ENCODE peak calls at places on chromosome 7, in seven cellular contexts. One of them, this sample, is unnamed.

GRCh38 chr7:127874951-127875608 is 156.2 kb downstream of the LRRC4 start:
- DNase-seq in H1: no peak
- DNase-seq in HEK293T: no peak
- DNase-seq in GM12878: no peak
- DNase-seq in HCT116: no peak
- DNase-seq in HepG2: no peak
- DNase-seq in K562: no peak
- DNase-seq in this sample: no peak

GRCh38 chr7:140691368-140692045 is 5.0 kb upstream of the NDUFB2 start:
- DNase-seq in H1: no peak
- DNase-seq in HEK293T: no peak
- DNase-seq in GM12878: no peak
- DNase-seq in HCT116: no peak
- DNase-seq in HepG2: no peak
- DNase-seq in K562: no peak
- DNase-seq in this sample: peak

GRCh38 chr7:12729112-12729511 is 41.7 kb downstream of the ARL4A start:
- DNase-seq in H1: peak
- DNase-seq in HEK293T: peak
- DNase-seq in GM12878: no peak
- DNase-seq in HCT116: no peak
- DNase-seq in HepG2: peak
- DNase-seq in K562: peak
- DNase-seq in this sample: peak

GRCh38 chr7:101362334-101363195 is at the start of gene COL26A1:
- DNase-seq in H1: no peak
- DNase-seq in HEK293T: peak
- DNase-seq in GM12878: no peak
- DNase-seq in HCT116: no peak
- DNase-seq in HepG2: no peak
- DNase-seq in K562: no peak
- DNase-seq in this sample: peak

GRCh38 chr7:4842302-4843064 is 19.3 kb downstream of the PAPOLB start:
- DNase-seq in H1: no peak
- DNase-seq in HEK293T: no peak
- DNase-seq in GM12878: no peak
- DNase-seq in HCT116: no peak
- DNase-seq in HepG2: peak
- DNase-seq in K562: no peak
- DNase-seq in this sample: no peak

GRCh38 chr7:33757563-33758165 is 147.7 kb upstream of the BMPER start:
- DNase-seq in H1: no peak
- DNase-seq in HEK293T: no peak
- DNase-seq in GM12878: no peak
- DNase-seq in HCT116: no peak
- DNase-seq in HepG2: peak
- DNase-seq in K562: peak
- DNase-seq in this sample: no peak

GRCh38 chr7:140889645-140890044 is 35.1 kb downstream of the BRAF start:
- DNase-seq in H1: no peak
- DNase-seq in HEK293T: no peak
- DNase-seq in GM12878: no peak
- DNase-seq in HCT116: no peak
- DNase-seq in HepG2: no peak
- DNase-seq in K562: no peak
- DNase-seq in this sample: no peak

GRCh38 chr7:112603673-112604072 is 122.9 kb downstream of the LSMEM1 start:
- DNase-seq in H1: no peak
- DNase-seq in HEK293T: no peak
- DNase-seq in GM12878: no peak
- DNase-seq in HCT116: no peak
- DNase-seq in HepG2: no peak
- DNase-seq in K562: no peak
- DNase-seq in this sample: no peak

GRCh38 chr7:27462575-27463270 is 200.0 kb downstream of the HIBADH start:
- DNase-seq in H1: no peak
- DNase-seq in HEK293T: no peak
- DNase-seq in GM12878: no peak
- DNase-seq in HCT116: no peak
- DNase-seq in HepG2: no peak
- DNase-seq in K562: no peak
- DNase-seq in this sample: no peak

GRCh38 chr7:131505636-131506557 is 50.5 kb downstream of the PODXL start:
- DNase-seq in H1: no peak
- DNase-seq in HEK293T: no peak
- DNase-seq in GM12878: no peak
- DNase-seq in HCT116: no peak
- DNase-seq in HepG2: no peak
- DNase-seq in K562: no peak
- DNase-seq in this sample: no peak

GRCh38 chr7:131506597-131506996 is 49.8 kb downstream of the PODXL start:
- DNase-seq in H1: no peak
- DNase-seq in HEK293T: no peak
- DNase-seq in GM12878: no peak
- DNase-seq in HCT116: no peak
- DNase-seq in HepG2: no peak
- DNase-seq in K562: peak
- DNase-seq in this sample: peak

GRCh38 chr7:131509087-131509486 is 47.3 kb downstream of the PODXL start:
- DNase-seq in H1: no peak
- DNase-seq in HEK293T: no peak
- DNase-seq in GM12878: no peak
- DNase-seq in HCT116: no peak
- DNase-seq in HepG2: no peak
- DNase-seq in K562: no peak
- DNase-seq in this sample: no peak

GRCh38 chr7:131509781-131510180 is 46.6 kb downstream of the PODXL start:
- DNase-seq in H1: no peak
- DNase-seq in HEK293T: no peak
- DNase-seq in GM12878: no peak
- DNase-seq in HCT116: no peak
- DNase-seq in HepG2: no peak
- DNase-seq in K562: no peak
- DNase-seq in this sample: no peak

DNA sequence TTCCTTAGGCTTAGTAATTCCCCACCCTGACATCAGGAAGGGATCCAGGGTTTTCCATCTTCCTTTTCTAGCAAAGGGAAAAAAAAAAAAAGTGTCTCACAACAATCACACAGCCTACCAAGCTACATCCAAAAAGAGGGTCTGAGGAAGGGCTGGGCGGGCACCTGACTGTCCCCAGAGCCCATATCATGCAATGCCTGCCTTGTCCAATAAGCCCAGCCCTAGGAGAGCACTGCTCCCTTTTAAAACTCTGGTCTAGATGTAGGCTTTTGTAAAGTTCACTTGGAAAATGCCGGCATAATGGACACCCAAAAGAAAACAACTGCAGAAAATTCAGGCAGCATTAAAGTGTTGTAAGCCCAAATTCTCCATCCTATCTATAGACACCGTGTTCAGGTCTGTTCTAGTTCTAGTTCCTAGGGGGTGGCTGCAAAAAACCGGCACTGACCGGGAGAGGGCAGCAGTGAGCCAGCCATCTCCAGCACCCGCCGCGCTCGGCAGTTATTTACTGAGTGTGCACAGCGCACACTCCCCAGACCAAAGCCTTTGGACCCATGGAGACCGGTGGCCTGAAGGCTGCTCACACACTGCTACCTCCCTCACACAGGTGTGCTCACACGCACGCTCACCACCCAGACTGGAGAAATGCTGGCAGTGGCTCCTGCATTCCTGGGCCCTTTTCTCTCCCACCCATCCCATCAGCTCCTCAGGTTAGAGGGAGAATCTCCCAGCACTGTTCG is 48.7 kb downstream of the PODXL start:
- DNase-seq in H1: no peak
- DNase-seq in HEK293T: peak
- DNase-seq in GM12878: no peak
- DNase-seq in HCT116: peak
- DNase-seq in HepG2: peak
- DNase-seq in K562: peak
- DNase-seq in this sample: peak
- TF ChIP-seq SP1 in H1: no peak
- TF ChIP-seq SP1 in HEK293T: no peak
- TF ChIP-seq SP1 in GM12878: no peak
- TF ChIP-seq SP1 in HCT116: no peak
- TF ChIP-seq SP1 in HepG2: no peak
- TF ChIP-seq SP1 in K562: no peak
- TF ChIP-seq SP1 in this sample: no peak

GRCh38 chr7:1250901-1251300 is 18.2 kb downstream of the UNCX start:
- DNase-seq in H1: no peak
- DNase-seq in HEK293T: no peak
- DNase-seq in GM12878: no peak
- DNase-seq in HCT116: no peak
- DNase-seq in HepG2: no peak
- DNase-seq in K562: no peak
- DNase-seq in this sample: no peak

GRCh38 chr7:1253591-1254207 is 21.0 kb downstream of the UNCX start:
- DNase-seq in H1: no peak
- DNase-seq in HEK293T: no peak
- DNase-seq in GM12878: no peak
- DNase-seq in HCT116: no peak
- DNase-seq in HepG2: no peak
- DNase-seq in K562: no peak
- DNase-seq in this sample: no peak

GRCh38 chr7:1252543-1253090 is 19.9 kb downstream of the UNCX start:
- DNase-seq in H1: no peak
- DNase-seq in HEK293T: no peak
- DNase-seq in GM12878: no peak
- DNase-seq in HCT116: no peak
- DNase-seq in HepG2: no peak
- DNase-seq in K562: no peak
- DNase-seq in this sample: no peak

GRCh38 chr7:1249731-1250130 is 17.1 kb downstream of the UNCX start:
- DNase-seq in H1: no peak
- DNase-seq in HEK293T: no peak
- DNase-seq in GM12878: no peak
- DNase-seq in HCT116: no peak
- DNase-seq in HepG2: no peak
- DNase-seq in K562: no peak
- DNase-seq in this sample: no peak

GRCh38 chr7:1251796-1252542 is 19.3 kb downstream of the UNCX start:
- DNase-seq in H1: no peak
- DNase-seq in HEK293T: no peak
- DNase-seq in GM12878: no peak
- DNase-seq in HCT116: no peak
- DNase-seq in HepG2: no peak
- DNase-seq in K562: peak
- DNase-seq in this sample: no peak
- TF ChIP-seq SP1 in H1: no peak
- TF ChIP-seq SP1 in HEK293T: no peak
- TF ChIP-seq SP1 in GM12878: no peak
- TF ChIP-seq SP1 in HCT116: no peak
- TF ChIP-seq SP1 in HepG2: no peak
- TF ChIP-seq SP1 in K562: no peak
- TF ChIP-seq SP1 in this sample: no peak

GRCh38 chr7:92991190-92991589 is 126.6 kb downstream of the SAMD9 start:
- DNase-seq in H1: no peak
- DNase-seq in HEK293T: no peak
- DNase-seq in GM12878: no peak
- DNase-seq in HCT116: no peak
- DNase-seq in HepG2: no peak
- DNase-seq in K562: no peak
- DNase-seq in this sample: no peak

GRCh38 chr7:92988941-92989540 is 128.7 kb downstream of the SAMD9 start:
- DNase-seq in H1: no peak
- DNase-seq in HEK293T: no peak
- DNase-seq in GM12878: no peak
- DNase-seq in HCT116: no peak
- DNase-seq in HepG2: no peak
- DNase-seq in K562: no peak
- DNase-seq in this sample: no peak

GRCh38 chr7:92987095-92987494 is 130.7 kb downstream of the SAMD9 start:
- DNase-seq in H1: no peak
- DNase-seq in HEK293T: no peak
- DNase-seq in GM12878: no peak
- DNase-seq in HCT116: no peak
- DNase-seq in HepG2: no peak
- DNase-seq in K562: no peak
- DNase-seq in this sample: no peak

GRCh38 chr7:92987543-92987942 is 130.2 kb downstream of the SAMD9 start:
- DNase-seq in H1: no peak
- DNase-seq in HEK293T: no peak
- DNase-seq in GM12878: no peak
- DNase-seq in HCT116: no peak
- DNase-seq in HepG2: no peak
- DNase-seq in K562: no peak
- DNase-seq in this sample: no peak

DNA sequence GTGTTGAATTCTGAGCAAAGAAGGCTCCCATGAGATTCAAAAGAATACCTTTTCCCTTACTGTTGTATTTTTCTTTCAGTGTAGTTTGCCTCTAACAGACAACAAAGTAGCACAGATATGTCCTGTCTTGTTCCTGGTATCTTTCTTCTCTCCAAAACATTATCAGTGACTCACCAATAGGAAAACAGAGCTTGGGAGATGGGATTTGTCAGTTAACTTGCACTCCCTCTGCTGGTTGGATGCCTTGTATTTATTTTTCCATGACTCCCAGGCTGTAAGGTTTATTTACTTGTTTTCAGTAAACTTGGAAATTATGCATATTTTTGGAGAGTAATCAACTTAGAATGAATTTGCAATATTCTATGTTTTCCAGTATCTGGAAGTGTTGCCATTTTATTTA is 129.7 kb downstream of the SAMD9 start:
- DNase-seq in H1: no peak
- DNase-seq in HEK293T: peak
- DNase-seq in GM12878: no peak
- DNase-seq in HCT116: peak
- DNase-seq in HepG2: peak
- DNase-seq in K562: peak
- DNase-seq in this sample: no peak
- TF ChIP-seq SP1 in H1: no peak
- TF ChIP-seq SP1 in HEK293T: no peak
- TF ChIP-seq SP1 in GM12878: no peak
- TF ChIP-seq SP1 in HCT116: no peak
- TF ChIP-seq SP1 in HepG2: no peak
- TF ChIP-seq SP1 in K562: no peak
- TF ChIP-seq SP1 in this sample: no peak

DNA sequence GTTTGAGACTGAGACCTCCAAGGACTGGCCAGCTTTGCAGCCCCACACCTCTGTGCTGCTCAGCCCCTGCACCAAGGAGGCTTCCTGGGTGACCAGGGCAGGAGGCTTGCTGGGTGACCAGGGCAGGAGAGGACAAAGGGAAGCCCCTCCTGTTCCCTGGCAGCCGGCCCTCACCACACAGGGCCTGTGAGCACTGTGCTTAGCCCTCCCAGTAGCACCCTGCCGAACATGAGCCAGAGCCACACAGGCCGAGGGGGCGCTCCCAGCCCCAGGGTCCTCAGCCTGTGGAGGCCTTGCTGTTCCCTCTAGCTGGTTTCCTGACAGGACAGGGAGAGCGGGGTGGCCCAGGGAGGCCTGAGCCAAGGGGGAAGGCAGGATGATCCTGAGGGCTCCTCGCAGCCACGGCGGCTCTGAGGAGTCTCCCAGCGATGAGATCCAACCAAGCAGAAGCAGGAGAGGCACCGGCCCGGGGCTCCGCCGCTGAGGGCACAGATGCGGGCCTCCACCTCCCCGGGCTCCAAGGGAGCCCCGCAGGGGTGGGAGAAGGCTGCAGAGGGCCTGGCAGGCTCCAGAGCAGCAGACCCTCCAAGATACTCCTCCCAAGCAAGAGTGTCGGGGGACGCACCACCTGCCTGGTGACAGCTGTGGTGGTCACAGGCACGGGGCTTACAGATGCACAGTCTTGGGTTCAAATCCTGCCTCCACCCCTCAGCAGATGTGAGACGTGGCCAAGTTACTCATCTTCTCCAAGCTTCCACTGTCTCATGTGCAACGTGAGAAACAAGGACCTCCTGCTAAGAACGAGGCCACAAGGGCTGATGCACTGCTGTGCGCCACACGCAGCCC is 22.5 kb downstream of the WDR86 start:
- DNase-seq in H1: no peak
- DNase-seq in HEK293T: no peak
- DNase-seq in GM12878: no peak
- DNase-seq in HCT116: no peak
- DNase-seq in HepG2: no peak
- DNase-seq in K562: no peak
- DNase-seq in this sample: no peak
- TF ChIP-seq SP1 in H1: no peak
- TF ChIP-seq SP1 in HEK293T: no peak
- TF ChIP-seq SP1 in GM12878: no peak
- TF ChIP-seq SP1 in HCT116: no peak
- TF ChIP-seq SP1 in HepG2: no peak
- TF ChIP-seq SP1 in K562: no peak
- TF ChIP-seq SP1 in this sample: no peak

This sample was measured in WTC11.